ENCODE peak calls at places on chromosomes 4 and X, in four cellular contexts. M is esophagus squamous epithelium, Y is breast epithelium, A is tibial nerve. E is an unnamed sample.

GRCh38 chr4:73608677-73609594 is 11.3 kb downstream of the RASSF6 start:
- DNase-seq in M (no peak), Y (peak; percentile 45), A (no peak), E (no peak)

GRCh38 chr4:80153800-80154546 is 43.3 kb upstream of the PRDM8 start:
- DNase-seq in M (no peak), Y (no peak), A (no peak), E (no peak)

GRCh38 chrX:103464071-103464773 is 55.1 kb downstream of the RAB40A start:
- DNase-seq in M (no peak), Y (no peak), A (peak; percentile 13), E (no peak)

GRCh38 chr4:105060628-105061027 is 86.0 kb upstream of the TET2 start:
- DNase-seq in M (no peak), Y (no peak), A (no peak), E (no peak)

GRCh38 chr4:6894528-6895498 is 14.8 kb upstream of the TBC1D14 start:
- DNase-seq in M (no peak), Y (no peak), A (no peak), E (peak; percentile 30)

GRCh38 chr4:101356928-101357327 is 9.6 kb upstream of the PPP3CA start:
- DNase-seq in M (no peak), Y (no peak), A (no peak), E (no peak)

GRCh38 chrX:139126493-139126892 is 404.0 kb upstream of the F9 start:
- DNase-seq in M (no peak), Y (no peak), A (no peak), E (no peak)

GRCh38 chr4:150280081-150280950 is 202.1 kb downstream of the DCLK2 start:
- DNase-seq in M (no peak), Y (peak; percentile 37), A (no peak), E (no peak)

GRCh38 chrX:105973387-105973739 is 65.2 kb downstream of the SERPINA7 start:
- DNase-seq in M (no peak), Y (no peak), A (no peak), E (no peak)

GRCh38 chr4:57078685-57079521 is 31.3 kb downstream of the IGFBP7 start:
- DNase-seq in M (no peak), Y (no peak), A (no peak), E (no peak)

GRCh38 chr4:131764730-131765129 is 1384.4 kb upstream of the PCDH10 start:
- DNase-seq in M (no peak), Y (no peak), A (no peak), E (no peak)

GRCh38 chr4:12486995-12487394 is 997.1 kb downstream of the RAB28 start:
- DNase-seq in M (no peak), Y (no peak), A (no peak), E (no peak)

GRCh38 chrX:17553451-17553850 is 178.5 kb downstream of the NHS start:
- DNase-seq in M (no peak), Y (no peak), A (no peak), E (no peak)

GRCh38 chrX:57821703-57822375 is 88.4 kb downstream of the ZXDA start:
- DNase-seq in M (no peak), Y (peak; percentile 17), A (no peak), E (no peak)

GRCh38 chr4:24287096-24287495 is 297.3 kb downstream of the DHX15 start:
- DNase-seq in M (no peak), Y (no peak), A (no peak), E (no peak)

GRCh38 chr4:176525576-176525975 is 205.8 kb downstream of the SPCS3 start:
- DNase-seq in M (no peak), Y (no peak), A (no peak), E (no peak)

GRCh38 chr4:83281326-83281725 is 3.3 kb downstream of the COQ2 start:
- DNase-seq in M (no peak), Y (no peak), A (no peak), E (no peak)

GRCh38 chrX:19673334-19674040 is 158.2 kb upstream of the MAP3K15 start:
- DNase-seq in M (no peak), Y (no peak), A (peak; percentile 31), E (peak; percentile 80)

GRCh38 chr4:24794916-24795665 is at the start of gene SOD3:
- DNase-seq in M (no peak), Y (peak; percentile 46), A (peak; percentile 75), E (peak; percentile 86)

GRCh38 chrX:153922932-153923857 is 2.9 kb downstream of the ARHGAP4 start:
- DNase-seq in M (no peak), Y (peak; percentile 72), A (peak; percentile 57), E (peak; percentile 87)

GRCh38 chrX:118523920-118524319 is 28.3 kb downstream of the DOCK11 start:
- DNase-seq in M (no peak), Y (no peak), A (no peak), E (no peak)

DNA sequence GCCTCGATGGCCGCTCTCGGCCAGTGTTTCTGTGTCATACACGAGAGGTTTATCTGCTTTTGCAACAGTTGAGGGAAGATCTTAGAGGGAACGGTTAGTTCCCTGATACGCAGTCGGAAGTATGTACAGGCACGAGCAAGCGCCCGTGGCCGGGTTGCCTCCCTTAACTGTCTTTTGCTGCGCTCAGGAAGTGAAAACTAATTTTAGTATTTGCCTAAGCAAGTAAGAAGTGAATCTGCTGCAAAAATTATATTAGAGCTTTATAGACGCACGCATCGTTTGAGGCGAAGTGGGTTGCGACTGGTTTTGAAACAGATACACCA is 695 bp downstream of the MTM1 start:
- DNase-seq in M (no peak), Y (no peak), A (no peak), E (no peak)
- H3K4me1 ChIP-seq in M (peaks cover 50% of the 10 kb centered on the region), Y (no peaks in the 10 kb centered on the region), A (peaks cover 30% of the 10 kb centered on the region), E (peaks cover 42% of the 10 kb centered on the region)

GRCh38 chr4:108846568-108846967 is 83.7 kb upstream of the ETNPPL start:
- DNase-seq in M (no peak), Y (no peak), A (no peak), E (no peak)

GRCh38 chr4:108851346-108851745 is 88.5 kb upstream of the ETNPPL start:
- DNase-seq in M (no peak), Y (no peak), A (no peak), E (no peak)

GRCh38 chr4:108849611-108850406 is 87.0 kb upstream of the ETNPPL start:
- DNase-seq in M (no peak), Y (no peak), A (no peak), E (no peak)

GRCh38 chr4:108852691-108853090 is 89.8 kb upstream of the ETNPPL start:
- DNase-seq in M (no peak), Y (no peak), A (no peak), E (no peak)

GRCh38 chr4:108850407-108850709 is 87.5 kb upstream of the ETNPPL start:
- DNase-seq in M (no peak), Y (no peak), A (no peak), E (no peak)
- H3K4me1 ChIP-seq in M (no peaks in the 10 kb centered on the region), Y (no peaks in the 10 kb centered on the region), A (no peaks in the 10 kb centered on the region), E (no peaks in the 10 kb centered on the region)

DNA sequence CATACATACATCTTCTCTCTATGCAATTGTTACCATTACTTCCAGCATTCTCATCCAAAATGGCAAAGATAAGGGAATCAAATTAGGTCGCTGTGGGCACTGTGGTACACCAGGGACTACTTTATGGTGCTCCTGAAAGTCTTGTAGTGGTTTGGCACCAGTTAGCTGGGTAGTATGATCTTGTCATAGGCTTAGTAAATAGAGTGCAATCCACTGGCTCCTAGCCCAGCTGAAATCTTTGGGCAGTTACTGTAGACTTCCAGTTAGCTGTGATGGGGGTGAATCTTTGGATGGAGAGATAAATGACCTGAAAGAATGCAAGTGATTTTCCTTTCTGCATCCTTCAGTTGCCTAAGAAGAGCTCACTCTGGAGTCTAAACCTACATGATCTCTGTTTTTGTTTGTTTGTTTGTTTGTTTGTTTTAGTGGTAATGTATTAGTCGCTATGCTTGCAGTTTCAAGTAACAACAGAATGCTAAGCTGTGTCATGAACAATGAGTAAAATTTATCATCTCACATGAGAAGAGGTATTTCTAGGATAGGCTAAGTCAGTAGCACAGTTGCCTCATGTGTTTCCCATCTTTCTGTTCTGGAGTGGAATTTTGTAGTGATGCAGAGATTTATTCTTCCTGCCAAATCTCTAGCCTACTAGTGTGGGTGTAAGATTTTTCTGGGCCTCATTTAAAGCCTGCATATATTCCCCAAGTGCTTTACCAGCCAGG is 24.2 kb downstream of the HERC3 start:
- DNase-seq in M (no peak), Y (no peak), A (no peak), E (no peak)
- H3K4me1 ChIP-seq in M (peaks cover 42% of the 10 kb centered on the region), Y (peaks cover 10% of the 10 kb centered on the region), A (peaks cover 60% of the 10 kb centered on the region), E (peaks cover 37% of the 10 kb centered on the region)

GRCh38 chr4:40669504-40669903 is 39.8 kb upstream of the RBM47 start:
- DNase-seq in M (no peak), Y (no peak), A (no peak), E (no peak)
- H3K4me1 ChIP-seq in M (peaks cover 23% of the 10 kb centered on the region), Y (no peaks in the 10 kb centered on the region), A (peaks cover 12% of the 10 kb centered on the region), E (no peaks in the 10 kb centered on the region)

GRCh38 chrX:53022381-53022780 is 26.2 kb upstream of the GPR173 start:
- DNase-seq in M (no peak), Y (no peak), A (no peak), E (no peak)
- H3K4me1 ChIP-seq in M (no peaks in the 10 kb centered on the region), Y (no peaks in the 10 kb centered on the region), A (no peaks in the 10 kb centered on the region), E (no peaks in the 10 kb centered on the region)

GRCh38 chr4:48343531-48343930 is 2.2 kb downstream of the SLAIN2 start:
- DNase-seq in M (no peak), Y (no peak), A (no peak), E (no peak)

GRCh38 chr4:48342559-48342878 is 1.2 kb downstream of the SLAIN2 start:
- DNase-seq in M (no peak), Y (no peak), A (no peak), E (peak; percentile 40)

GRCh38 chr4:48343035-48343434 is 1.7 kb downstream of the SLAIN2 start:
- DNase-seq in M (no peak), Y (no peak), A (no peak), E (no peak)

GRCh38 chr4:48340905-48341775 is at the start of gene SLAIN2:
- DNase-seq in M (peak; percentile 89), Y (peak; percentile 98), A (peak; percentile 98), E (peak; percentile 100)

GRCh38 chr4:48341776-48342558 is 638 bp downstream of the SLAIN2 start:
- DNase-seq in M (peak; percentile 20), Y (peak; percentile 34), A (peak; percentile 13), E (peak; percentile 69)
- H3K4me1 ChIP-seq in M (peaks cover 82% of the 10 kb centered on the region), Y (no peaks in the 10 kb centered on the region), A (peaks cover 53% of the 10 kb centered on the region), E (peaks cover 10% of the 10 kb centered on the region)

DNA sequence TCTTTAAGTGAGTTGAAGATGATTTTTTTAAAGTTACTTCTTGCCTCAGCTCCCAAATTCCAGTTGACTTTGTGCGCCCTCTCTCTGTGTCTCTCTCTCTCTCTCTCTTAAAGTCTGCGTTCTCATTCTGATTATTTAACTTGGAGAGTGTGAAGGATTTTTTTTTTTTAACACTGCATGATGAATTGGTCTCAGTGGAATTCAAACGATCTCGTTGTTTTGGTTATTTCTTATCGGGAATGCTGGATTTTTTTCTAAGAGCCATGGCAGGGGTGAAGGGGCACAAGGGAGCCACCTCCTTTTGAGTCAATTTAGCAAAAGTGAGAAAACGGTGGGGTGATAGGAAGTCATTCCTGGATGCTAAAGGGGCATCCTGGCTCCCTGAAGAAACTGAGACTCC is 176.1 kb downstream of the SHROOM3 start:
- DNase-seq in M (no peak), Y (no peak), A (no peak), E (no peak)
- H3K4me1 ChIP-seq in M (peaks cover 18% of the 10 kb centered on the region), Y (no peaks in the 10 kb centered on the region), A (peaks cover 49% of the 10 kb centered on the region), E (no peaks in the 10 kb centered on the region)

E was measured in left lung.